ENCODE peak calls at places on chromosomes 6 and 20, in four cellular contexts. Q is thoracic aorta, L is adrenal gland, M is suprapubic skin. P is an unnamed sample. For H3K27me3, the result is how much of the 10 kb centered on the place peaks cover.

GRCh38 chr6:157519255-157520116 is 138.5 kb downstream of the ZDHHC14 start:
- DNase-seq in Q (no peak), L (no peak), M (no peak), P (no peak)

GRCh38 chr6:113674075-113674474 is 183.1 kb upstream of the MARCKS start:
- DNase-seq in Q (no peak), L (no peak), M (no peak), P (no peak)

GRCh38 chr6:46606318-46606717 is 46.3 kb downstream of the CYP39A1 start:
- DNase-seq in Q (no peak), L (no peak), M (no peak), P (no peak)

GRCh38 chr6:44234101-44235090 is 11.0 kb downstream of the SLC29A1 start:
- DNase-seq in Q (peak), L (peak), M (peak), P (no peak)

GRCh38 chr6:10210052-10210451 is 204.8 kb downstream of the TFAP2A start:
- DNase-seq in Q (no peak), L (peak), M (no peak), P (no peak)

GRCh38 chr6:141421378-141421777 is 711.3 kb upstream of the GJE1 start:
- DNase-seq in Q (no peak), L (no peak), M (no peak), P (peak)

GRCh38 chr20:3165473-3166337 is 6.0 kb upstream of the FASTKD5 start:
- DNase-seq in Q (no peak), L (no peak), M (no peak), P (no peak)

GRCh38 chr20:59662856-59663512 is 58.6 kb downstream of the PHACTR3 start:
- DNase-seq in Q (no peak), L (no peak), M (no peak), P (no peak)

GRCh38 chr6:89368107-89368506 is 15.6 kb upstream of the UBE2J1 start:
- DNase-seq in Q (no peak), L (peak), M (peak), P (no peak)

GRCh38 chr6:43648248-43648647 is 3.4 kb downstream of the RSPH9 start:
- DNase-seq in Q (no peak), L (no peak), M (no peak), P (no peak)

GRCh38 chr20:6863798-6864201 is 96.3 kb downstream of the BMP2 start:
- DNase-seq in Q (no peak), L (no peak), M (no peak), P (no peak)

GRCh38 chr6:13354331-13355042 is 26.1 kb upstream of the TBC1D7 start:
- DNase-seq in Q (no peak), L (no peak), M (no peak), P (no peak)

GRCh38 chr6:38937839-38938613 is 110.6 kb upstream of the GLP1R start:
- DNase-seq in Q (no peak), L (no peak), M (no peak), P (no peak)

GRCh38 chr6:38935051-38935450 is 113.5 kb upstream of the GLP1R start:
- DNase-seq in Q (no peak), L (no peak), M (no peak), P (no peak)

GRCh38 chr6:38929560-38929959 is 119.0 kb upstream of the GLP1R start:
- DNase-seq in Q (no peak), L (no peak), M (no peak), P (no peak)

GRCh38 chr6:38938741-38939140 is 109.8 kb upstream of the GLP1R start:
- DNase-seq in Q (no peak), L (no peak), M (no peak), P (no peak)

GRCh38 chr6:38933426-38933825 is 115.2 kb upstream of the GLP1R start:
- DNase-seq in Q (no peak), L (no peak), M (no peak), P (no peak)
- TF ChIP-seq CTCF in Q (no peak), L (peak), M (no peak), P (peak)

DNA sequence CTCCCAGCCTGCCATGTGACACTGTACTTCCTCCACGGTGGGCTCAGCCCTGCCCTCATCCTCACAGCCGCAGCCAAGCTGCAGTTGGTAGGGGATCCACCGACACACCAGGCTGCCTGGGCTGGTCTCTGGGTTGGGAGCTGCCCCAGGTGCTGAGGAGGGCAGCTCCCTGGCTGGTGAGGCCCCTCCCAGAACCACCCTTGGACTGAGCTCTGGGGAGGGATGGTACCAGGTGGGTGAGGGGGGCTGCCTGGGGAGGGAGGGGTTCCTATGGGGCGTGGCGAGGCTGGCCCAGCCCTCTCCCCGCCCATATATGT is 183 bp upstream of the TNFRSF6B start:
- DNase-seq in Q (no peak), L (no peak), M (peak), P (no peak)
- H3K4me3 ChIP-seq in Q (peak), L (no peak), M (peak), P (no peak)

GRCh38 chr6:87174078-87174579 is 18.8 kb downstream of the ZNF292 start:
- DNase-seq in Q (no peak), L (no peak), M (no peak), P (no peak)
- H3K27me3 ChIP-seq in Q (under half), L (under half), M (under half), P (under half)

GRCh38 chr20:24102290-24102689 is 113.7 kb upstream of the GGTLC1 start:
- DNase-seq in Q (no peak), L (no peak), M (no peak), P (no peak)
- TF ChIP-seq CTCF in Q (no peak), L (no peak), M (no peak), P (peak)

GRCh38 chr20:32537657-32538525 is 47.2 kb downstream of the NOL4L start:
- DNase-seq in Q (no peak), L (no peak), M (no peak), P (no peak)

GRCh38 chr20:32538526-32538918 is 46.6 kb downstream of the NOL4L start:
- DNase-seq in Q (no peak), L (no peak), M (no peak), P (no peak)

GRCh38 chr20:32535316-32535952 is 49.7 kb downstream of the NOL4L start:
- DNase-seq in Q (no peak), L (no peak), M (no peak), P (no peak)

GRCh38 chr20:32535953-32536823 is 48.9 kb downstream of the NOL4L start:
- DNase-seq in Q (no peak), L (peak), M (no peak), P (no peak)

GRCh38 chr20:32536861-32537656 is 48.1 kb downstream of the NOL4L start:
- DNase-seq in Q (no peak), L (peak), M (no peak), P (no peak)
- H3K4me3 ChIP-seq in Q (peak), L (no peak), M (peak), P (peak)

GRCh38 chr20:64198347-64198746 is 34.1 kb downstream of the MYT1 start:
- DNase-seq in Q (no peak), L (no peak), M (no peak), P (no peak)
- H3K27me3 ChIP-seq in Q (under half), L (under half), M (half or more), P (under half)

GRCh38 chr6:31663961-31664789 is 622 bp downstream of the GPANK1 start:
- DNase-seq in Q (no peak), L (peak), M (peak), P (no peak)
- TF ChIP-seq CTCF in Q (no peak), L (no peak), M (no peak), P (no peak)

DNA sequence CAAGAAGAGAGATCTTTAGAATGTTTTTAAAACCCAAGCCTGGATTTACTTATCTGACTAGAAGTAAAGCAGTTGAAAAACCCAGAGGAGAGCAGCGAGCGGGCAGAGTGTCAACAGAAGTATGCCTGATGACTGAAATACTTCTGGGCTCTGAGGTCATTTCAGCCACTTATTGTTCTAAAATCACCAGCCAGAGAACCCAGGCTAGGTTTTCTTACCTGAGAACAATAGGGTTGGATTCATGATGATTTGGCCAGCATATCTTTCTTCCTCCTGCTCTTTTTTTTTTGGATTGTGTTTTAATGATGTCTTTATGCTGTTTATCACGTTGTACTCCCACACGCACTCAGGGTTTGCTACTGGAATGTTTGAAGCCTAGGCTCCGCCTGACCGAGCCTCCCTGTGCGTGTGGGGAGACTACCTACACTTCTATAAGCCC is 63.0 kb upstream of the KIF25 start:
- DNase-seq in Q (no peak), L (no peak), M (no peak), P (no peak)
- H3K4me3 ChIP-seq in Q (no peak), L (no peak), M (peak), P (no peak)